ENCODE peak calls at places on chromosomes 7 and 10, in six cellular contexts. One of them, this sample, is unnamed.

GRCh38 chr10:89242340-89242680 is 9.3 kb downstream of the LIPA start:
- DNase-seq in ovary: no peak
- DNase-seq in adrenal gland: no peak
- DNase-seq in GM06990: no peak
- DNase-seq in GM23338: no peak
- DNase-seq in AG04450: no peak
- DNase-seq in this sample: no peak

GRCh38 chr7:76077435-76077834 is 29.5 kb downstream of the MDH2 start:
- DNase-seq in adrenal gland: no peak
- DNase-seq in GM06990: no peak
- DNase-seq in GM23338: no peak
- DNase-seq in ovary: no peak
- DNase-seq in AG04450: no peak
- DNase-seq in this sample: no peak

GRCh38 chr7:16803881-16804673 is 722 bp downstream of the AGR2 start:
- DNase-seq in AG04450: no peak
- DNase-seq in ovary: no peak
- DNase-seq in GM06990: no peak
- DNase-seq in GM23338: no peak
- DNase-seq in adrenal gland: no peak
- DNase-seq in this sample: peak; percentile 46

GRCh38 chr7:158760936-158761335 is 56.3 kb upstream of the NCAPG2 start:
- DNase-seq in ovary: no peak
- DNase-seq in GM23338: peak; percentile 32
- DNase-seq in adrenal gland: no peak
- DNase-seq in GM06990: no peak
- DNase-seq in AG04450: no peak
- DNase-seq in this sample: no peak

GRCh38 chr10:76558996-76559888 is 1078.4 kb downstream of the KCNMA1 start:
- DNase-seq in GM06990: no peak
- DNase-seq in AG04450: no peak
- DNase-seq in adrenal gland: no peak
- DNase-seq in ovary: no peak
- DNase-seq in GM23338: no peak
- DNase-seq in this sample: peak; percentile 87

GRCh38 chr10:71889388-71889987 is 38.4 kb upstream of the PSAP start:
- DNase-seq in adrenal gland: no peak
- DNase-seq in GM06990: no peak
- DNase-seq in GM23338: peak; percentile 25
- DNase-seq in ovary: no peak
- DNase-seq in AG04450: no peak
- DNase-seq in this sample: no peak

GRCh38 chr10:17590969-17591645 is 26.1 kb downstream of the HACD1 start:
- DNase-seq in GM23338: peak; percentile 4
- DNase-seq in AG04450: no peak
- DNase-seq in ovary: no peak
- DNase-seq in GM06990: no peak
- DNase-seq in adrenal gland: no peak
- DNase-seq in this sample: no peak

GRCh38 chr7:124351950-124352349 is 319.1 kb upstream of the TMEM229A start:
- DNase-seq in GM23338: peak; percentile 8
- DNase-seq in ovary: no peak
- DNase-seq in adrenal gland: no peak
- DNase-seq in AG04450: no peak
- DNase-seq in GM06990: no peak
- DNase-seq in this sample: no peak

GRCh38 chr7:106417273-106417902 is 132.6 kb upstream of the NAMPT start:
- DNase-seq in GM23338: no peak
- DNase-seq in AG04450: no peak
- DNase-seq in ovary: no peak
- DNase-seq in GM06990: no peak
- DNase-seq in adrenal gland: no peak
- DNase-seq in this sample: peak; percentile 57

GRCh38 chr10:100510533-100511308 is 8.9 kb downstream of the SEC31B start:
- DNase-seq in adrenal gland: no peak
- DNase-seq in AG04450: no peak
- DNase-seq in ovary: no peak
- DNase-seq in GM06990: no peak
- DNase-seq in GM23338: no peak
- DNase-seq in this sample: no peak

GRCh38 chr7:30168800-30169584 is 34.2 kb downstream of the MTURN start:
- DNase-seq in ovary: peak; percentile 50
- DNase-seq in GM23338: peak; percentile 83
- DNase-seq in GM06990: no peak
- DNase-seq in adrenal gland: no peak
- DNase-seq in AG04450: peak; percentile 48
- DNase-seq in this sample: peak; percentile 94

GRCh38 chr7:141072548-141073172 is 1.2 kb upstream of the TMEM178B start:
- DNase-seq in ovary: peak; percentile 25
- DNase-seq in AG04450: peak; percentile 18
- DNase-seq in adrenal gland: peak; percentile 80
- DNase-seq in GM06990: no peak
- DNase-seq in GM23338: peak; percentile 70
- DNase-seq in this sample: peak; percentile 62

GRCh38 chr7:146731185-146731584 is 614.6 kb downstream of the CNTNAP2 start:
- DNase-seq in ovary: no peak
- DNase-seq in GM06990: no peak
- DNase-seq in adrenal gland: no peak
- DNase-seq in GM23338: no peak
- DNase-seq in AG04450: no peak
- DNase-seq in this sample: no peak

GRCh38 chr10:102419561-102420442 is 834 bp upstream of the FBXL15 start:
- DNase-seq in adrenal gland: peak; percentile 72
- DNase-seq in ovary: peak; percentile 68
- DNase-seq in AG04450: no peak
- DNase-seq in GM06990: no peak
- DNase-seq in GM23338: peak; percentile 85
- DNase-seq in this sample: no peak

GRCh38 chr7:44261239-44261638 is 60.5 kb downstream of the YKT6 start:
- DNase-seq in GM06990: peak; percentile 50
- DNase-seq in AG04450: no peak
- DNase-seq in adrenal gland: no peak
- DNase-seq in GM23338: no peak
- DNase-seq in ovary: no peak
- DNase-seq in this sample: no peak

GRCh38 chr7:77679608-77680007 is 16.7 kb upstream of the RSBN1L start:
- DNase-seq in ovary: no peak
- DNase-seq in GM06990: no peak
- DNase-seq in GM23338: no peak
- DNase-seq in AG04450: no peak
- DNase-seq in adrenal gland: no peak
- DNase-seq in this sample: no peak

GRCh38 chr10:133275683-133276092 is 980 bp downstream of the ADAM8 start:
- DNase-seq in ovary: no peak
- DNase-seq in GM06990: peak; percentile 72
- DNase-seq in adrenal gland: no peak
- DNase-seq in AG04450: no peak
- DNase-seq in GM23338: no peak
- DNase-seq in this sample: no peak
- H3K4me3 ChIP-seq in ovary: no peak overlapping the region
- H3K4me3 ChIP-seq in GM06990: peak overlapping the region; percentile 92
- H3K4me3 ChIP-seq in adrenal gland: no peak overlapping the region
- H3K4me3 ChIP-seq in AG04450: no peak overlapping the region
- H3K4me3 ChIP-seq in GM23338: no peak overlapping the region
- H3K4me3 ChIP-seq in this sample: no peak overlapping the region

GRCh38 chr7:86152926-86153325 is 490.8 kb upstream of the GRM3 start:
- DNase-seq in GM23338: no peak
- DNase-seq in adrenal gland: no peak
- DNase-seq in ovary: no peak
- DNase-seq in GM06990: no peak
- DNase-seq in AG04450: no peak
- DNase-seq in this sample: no peak

GRCh38 chr7:86148501-86148900 is 495.2 kb upstream of the GRM3 start:
- DNase-seq in ovary: no peak
- DNase-seq in adrenal gland: no peak
- DNase-seq in GM06990: no peak
- DNase-seq in AG04450: no peak
- DNase-seq in GM23338: peak; percentile 2
- DNase-seq in this sample: no peak

DNA sequence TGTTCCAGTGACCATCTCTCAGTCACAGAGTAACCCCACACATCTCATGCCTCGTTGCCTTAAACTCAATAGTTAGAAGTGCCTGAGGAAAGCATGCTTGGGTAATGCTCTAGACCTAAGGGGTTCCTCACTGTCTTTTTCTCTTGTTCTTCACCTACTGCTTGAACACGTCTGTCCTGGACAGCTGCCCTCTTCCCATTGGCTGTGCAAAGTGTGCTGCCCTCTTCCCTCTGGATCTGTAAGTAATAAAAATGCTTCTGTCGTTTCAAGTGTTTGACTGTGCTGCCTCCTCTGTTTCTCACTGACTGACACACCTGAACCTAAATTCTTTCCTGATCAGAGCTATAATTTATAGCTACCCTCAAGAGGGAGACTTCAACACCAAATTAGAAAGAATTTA is 494.4 kb upstream of the GRM3 start:
- DNase-seq in ovary: no peak
- DNase-seq in adrenal gland: no peak
- DNase-seq in GM23338: peak; percentile 2
- DNase-seq in AG04450: no peak
- DNase-seq in GM06990: no peak
- DNase-seq in this sample: no peak
- TF ChIP-seq CTCF in ovary: no peak
- TF ChIP-seq CTCF in adrenal gland: no peak
- TF ChIP-seq CTCF in GM23338: no peak
- TF ChIP-seq CTCF in AG04450: no peak
- TF ChIP-seq CTCF in GM06990: no peak
- TF ChIP-seq CTCF in this sample: no peak

GRCh38 chr10:124087672-124088634 is 5.4 kb downstream of the CHST15 start:
- DNase-seq in adrenal gland: no peak
- DNase-seq in GM23338: no peak
- DNase-seq in ovary: no peak
- DNase-seq in GM06990: no peak
- DNase-seq in AG04450: no peak
- DNase-seq in this sample: no peak
- H3K4me3 ChIP-seq in adrenal gland: no peak overlapping the region
- H3K4me3 ChIP-seq in GM23338: no peak overlapping the region
- H3K4me3 ChIP-seq in ovary: no peak overlapping the region
- H3K4me3 ChIP-seq in GM06990: no peak overlapping the region
- H3K4me3 ChIP-seq in AG04450: no peak overlapping the region
- H3K4me3 ChIP-seq in this sample: no peak overlapping the region

GRCh38 chr7:865921-866320 is 10.4 kb upstream of the GET4 start:
- DNase-seq in ovary: no peak
- DNase-seq in adrenal gland: no peak
- DNase-seq in GM23338: no peak
- DNase-seq in AG04450: no peak
- DNase-seq in GM06990: no peak
- DNase-seq in this sample: no peak
- TF ChIP-seq CTCF in ovary: no peak
- TF ChIP-seq CTCF in adrenal gland: no peak
- TF ChIP-seq CTCF in GM23338: no peak
- TF ChIP-seq CTCF in AG04450: no peak
- TF ChIP-seq CTCF in GM06990: no peak
- TF ChIP-seq CTCF in this sample: no peak

DNA sequence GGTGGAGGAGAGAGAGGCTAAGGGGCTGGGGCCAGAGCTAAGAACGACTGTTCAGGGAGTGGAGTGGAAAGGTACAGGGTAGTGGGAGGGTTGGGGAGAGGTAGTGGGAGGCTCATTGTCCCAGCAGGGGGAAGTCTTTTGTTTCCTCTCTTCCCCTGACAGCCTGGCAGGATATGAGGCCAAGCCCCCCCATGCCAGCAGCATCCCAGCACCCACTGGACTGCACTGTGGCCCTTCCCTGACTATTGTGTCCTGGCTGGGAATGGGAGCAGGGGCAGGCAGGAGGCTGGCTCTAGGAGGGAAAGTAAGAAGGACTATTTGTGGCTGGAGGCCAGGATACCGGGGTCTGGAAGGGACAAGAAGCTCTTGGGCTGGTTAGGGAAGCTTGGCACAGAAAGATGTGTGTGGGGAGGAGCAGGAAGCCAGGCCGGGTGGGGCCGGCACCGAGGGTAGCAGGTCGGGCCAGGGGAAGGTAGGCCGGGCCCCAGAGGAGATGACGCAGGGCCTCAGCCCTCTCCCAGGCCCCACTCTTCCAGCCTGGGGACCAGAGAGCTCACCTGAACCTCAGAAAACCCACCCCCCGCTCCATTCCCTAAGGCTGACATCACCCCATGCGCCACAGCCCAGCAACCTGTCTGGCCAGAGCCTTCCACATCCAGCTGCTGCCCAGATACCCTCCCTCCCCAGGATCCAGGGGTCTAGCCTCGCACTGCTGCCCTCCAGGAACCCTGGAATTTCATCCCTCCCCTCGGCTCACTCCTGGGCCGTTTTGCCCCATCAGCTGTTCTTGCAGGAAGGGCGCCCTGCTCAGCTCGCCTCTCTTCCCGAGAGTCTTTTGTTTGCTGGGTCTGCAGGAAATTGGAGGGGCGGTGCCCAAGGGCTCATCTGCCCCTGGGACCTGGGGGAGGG is 8.8 kb upstream of the EPHB4 start:
- DNase-seq in adrenal gland: peak; percentile 59
- DNase-seq in AG04450: no peak
- DNase-seq in ovary: peak; percentile 57
- DNase-seq in GM23338: peak; percentile 98
- DNase-seq in GM06990: no peak
- DNase-seq in this sample: no peak
- H3K4me3 ChIP-seq in adrenal gland: no peak overlapping the region
- H3K4me3 ChIP-seq in AG04450: no peak overlapping the region
- H3K4me3 ChIP-seq in ovary: no peak overlapping the region
- H3K4me3 ChIP-seq in GM23338: peak overlapping the region; percentile 61
- H3K4me3 ChIP-seq in GM06990: no peak overlapping the region
- H3K4me3 ChIP-seq in this sample: no peak overlapping the region

GRCh38 chr10:92156874-92157273 is 134.0 kb downstream of the CPEB3 start:
- DNase-seq in GM06990: no peak
- DNase-seq in ovary: no peak
- DNase-seq in AG04450: no peak
- DNase-seq in GM23338: no peak
- DNase-seq in adrenal gland: no peak
- DNase-seq in this sample: peak; percentile 6
- TF ChIP-seq CTCF in GM06990: no peak
- TF ChIP-seq CTCF in ovary: no peak
- TF ChIP-seq CTCF in AG04450: no peak
- TF ChIP-seq CTCF in GM23338: no peak
- TF ChIP-seq CTCF in adrenal gland: no peak
- TF ChIP-seq CTCF in this sample: no peak

GRCh38 chr10:131760416-131761166 is 140.2 kb upstream of the PPP2R2D start:
- DNase-seq in GM06990: no peak
- DNase-seq in AG04450: no peak
- DNase-seq in GM23338: peak; percentile 51
- DNase-seq in ovary: no peak
- DNase-seq in adrenal gland: no peak
- DNase-seq in this sample: no peak
- H3K4me3 ChIP-seq in GM06990: no peak overlapping the region
- H3K4me3 ChIP-seq in AG04450: no peak overlapping the region
- H3K4me3 ChIP-seq in GM23338: no peak overlapping the region
- H3K4me3 ChIP-seq in ovary: no peak overlapping the region
- H3K4me3 ChIP-seq in adrenal gland: no peak overlapping the region
- H3K4me3 ChIP-seq in this sample: no peak overlapping the region

This sample was measured in foreskin fibroblast.